ENCODE peak calls at places on chromosomes 16 and 17, in eight cellular contexts. C is fibroblast of lung; H is CD8-positive, alpha-beta memory T cell; G is pancreas; F is H9; M is effector memory CD4-positive, alpha-beta T cell; S is GM23248; A is IMR-90. Q is an unnamed sample.

GRCh38 chr17:3729881-3730280 is 6.2 kb downstream of the HASPIN start:
- DNase-seq in S (no peak), H (no peak), C (no peak), G (no peak), M (no peak), A (no peak), F (no peak), Q (no peak)

GRCh38 chr16:10866196-10866976 is 10.6 kb upstream of the CIITA start:
- DNase-seq in F (no peak), S (peak; percentile 37), G (no peak), M (no peak), C (no peak), H (no peak), A (no peak), Q (no peak)

GRCh38 chr17:80191192-80191591 is 21.4 kb downstream of the CARD14 start:
- DNase-seq in F (peak; percentile 83), H (no peak), G (no peak), M (no peak), A (no peak), C (no peak), S (no peak), Q (no peak)

GRCh38 chr16:10552998-10553491 is 27.4 kb downstream of the EMP2 start:
- DNase-seq in G (no peak), C (no peak), A (no peak), M (no peak), H (peak; percentile 57), F (peak; percentile 84), S (no peak), Q (peak; percentile 58)

GRCh38 chr17:37301288-37301687 is 74.5 kb upstream of the C17orf78 start:
- DNase-seq in G (no peak), F (no peak), S (peak; percentile 68), C (peak; percentile 43), M (no peak), H (no peak), A (peak; percentile 17), Q (no peak)

GRCh38 chr16:24991349-24991748 is 23.8 kb downstream of the ARHGAP17 start:
- DNase-seq in M (no peak), F (no peak), S (no peak), H (no peak), A (no peak), G (no peak), C (no peak), Q (no peak)

GRCh38 chr17:80845121-80845862 is 146.3 kb upstream of the CHMP6 start:
- DNase-seq in A (no peak), S (no peak), H (no peak), M (no peak), F (no peak), G (no peak), C (no peak), Q (no peak)

GRCh38 chr17:77959216-77959925 is 868 bp downstream of the TNRC6C start:
- DNase-seq in A (peak; percentile 19), M (no peak), H (peak; percentile 57), G (peak; percentile 48), F (no peak), S (peak; percentile 49), C (peak; percentile 12), Q (peak; percentile 49)

GRCh38 chr17:29251969-29252866 is 5.6 kb downstream of the CRYBA1 start:
- DNase-seq in C (peak; percentile 70), H (no peak), G (no peak), S (peak; percentile 52), F (no peak), A (peak; percentile 50), M (no peak), Q (no peak)

GRCh38 chr17:1978396-1978962 is 46.7 kb downstream of the RTN4RL1 start:
- DNase-seq in C (no peak), G (no peak), S (no peak), A (no peak), M (no peak), F (no peak), H (no peak), Q (no peak)

GRCh38 chr17:1976683-1977064 is 48.5 kb downstream of the RTN4RL1 start:
- DNase-seq in A (no peak), M (no peak), S (no peak), G (no peak), F (no peak), C (no peak), H (no peak), Q (no peak)

GRCh38 chr17:1975573-1975972 is 49.6 kb downstream of the RTN4RL1 start:
- DNase-seq in F (no peak), A (no peak), C (no peak), S (no peak), H (no peak), G (no peak), M (no peak), Q (no peak)

GRCh38 chr17:1977583-1978395 is 47.3 kb downstream of the RTN4RL1 start:
- DNase-seq in M (no peak), S (no peak), H (no peak), G (peak; percentile 46), F (peak; percentile 84), A (no peak), C (no peak), Q (no peak)

DNA sequence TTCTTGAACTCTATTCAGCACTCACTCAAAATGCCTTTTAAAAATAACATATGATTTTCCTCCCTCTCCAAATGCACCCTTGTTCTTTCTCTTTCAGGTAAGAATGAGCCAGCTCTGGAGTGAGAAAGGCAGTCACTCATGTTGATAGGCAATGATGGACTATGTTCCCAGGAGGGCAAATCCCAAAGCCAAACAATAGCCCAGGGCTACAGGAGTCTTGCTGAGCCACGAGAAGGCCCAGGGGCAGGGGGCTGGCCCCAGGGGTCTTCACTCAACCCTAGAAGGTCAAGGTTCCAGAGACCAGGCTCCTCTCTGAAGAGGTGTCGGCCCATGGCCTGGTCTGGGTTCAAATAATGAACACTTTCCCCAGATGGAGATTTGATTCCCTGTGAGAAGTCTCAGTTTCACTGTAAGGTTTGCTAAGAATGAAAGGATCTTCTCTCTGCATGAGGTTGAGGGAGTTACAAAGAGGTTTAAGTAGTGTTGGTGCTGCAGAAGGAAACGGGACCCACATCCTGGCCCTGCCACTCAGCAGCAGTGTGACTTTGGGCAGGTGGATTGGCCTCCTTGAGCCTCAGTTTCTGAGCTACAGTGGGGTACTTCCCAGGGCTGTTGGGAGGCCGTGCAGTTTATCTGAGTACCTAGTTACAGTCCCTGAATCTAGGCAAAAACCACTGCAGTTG is 49.0 kb downstream of the RTN4RL1 start:
- DNase-seq in S (no peak), H (no peak), M (no peak), G (no peak), A (no peak), C (no peak), F (no peak), Q (no peak)
- H3K4me1 ChIP-seq in S (no peaks in the 10 kb centered on the region), H (peaks cover 5% of the 10 kb centered on the region), M (peaks cover 3% of the 10 kb centered on the region), G (no peaks in the 10 kb centered on the region), A (peaks cover 2% of the 10 kb centered on the region), C (no peaks in the 10 kb centered on the region), F (no peaks in the 10 kb centered on the region), Q (no peaks in the 10 kb centered on the region)

GRCh38 chr17:57867126-57867525 is 17.3 kb upstream of the MRPS23 start:
- DNase-seq in G (no peak), H (no peak), S (no peak), F (peak; percentile 24), A (no peak), M (no peak), C (no peak), Q (no peak)
- H3K9me3 ChIP-seq in G (no peaks in the 10 kb centered on the region), H (no peaks in the 10 kb centered on the region), S (no peaks in the 10 kb centered on the region), F (no peaks in the 10 kb centered on the region), A (no peaks in the 10 kb centered on the region), M (no peaks in the 10 kb centered on the region), C (no peaks in the 10 kb centered on the region), Q (no peaks in the 10 kb centered on the region)

GRCh38 chr16:17312100-17312732 is 158.5 kb downstream of the XYLT1 start:
- DNase-seq in C (no peak), G (peak; percentile 60), S (no peak), A (no peak), H (no peak), M (no peak), F (no peak), Q (no peak)
- H3K4me1 ChIP-seq in C (no peaks in the 10 kb centered on the region), G (peaks cover 4% of the 10 kb centered on the region), S (peaks cover 11% of the 10 kb centered on the region), A (peaks cover 4% of the 10 kb centered on the region), H (peaks cover 13% of the 10 kb centered on the region), M (peaks cover 5% of the 10 kb centered on the region), F (peaks cover 6% of the 10 kb centered on the region), Q (peaks cover 8% of the 10 kb centered on the region)

GRCh38 chr16:35497399-35497798 is 2038.0 kb downstream of the TP53TG3F start:
- DNase-seq in S (no peak), C (no peak), A (no peak), H (no peak), M (no peak), F (no peak), G (no peak), Q (no peak)
- H3K9me3 ChIP-seq in S (no peaks in the 10 kb centered on the region), C (no peaks in the 10 kb centered on the region), A (peaks cover 20% of the 10 kb centered on the region), H (no peaks in the 10 kb centered on the region), M (peaks cover 6% of the 10 kb centered on the region), F (peaks cover 95% of the 10 kb centered on the region), G (no peaks in the 10 kb centered on the region), Q (no peaks in the 10 kb centered on the region)

GRCh38 chr16:87601322-87602004 is 845 bp upstream of the JPH3 start:
- DNase-seq in G (no peak), M (no peak), F (no peak), A (no peak), S (no peak), H (no peak), C (no peak), Q (no peak)
- H3K4me1 ChIP-seq in G (no peaks in the 10 kb centered on the region), M (peaks cover 7% of the 10 kb centered on the region), F (peaks cover 3% of the 10 kb centered on the region), A (no peaks in the 10 kb centered on the region), S (no peaks in the 10 kb centered on the region), H (no peaks in the 10 kb centered on the region), C (no peaks in the 10 kb centered on the region), Q (no peaks in the 10 kb centered on the region)

GRCh38 chr16:50414152-50414551 is 45.4 kb upstream of the BRD7 start:
- DNase-seq in F (no peak), M (no peak), G (no peak), S (no peak), H (no peak), C (no peak), A (no peak), Q (no peak)

GRCh38 chr16:50425044-50425443 is 56.3 kb upstream of the BRD7 start:
- DNase-seq in S (no peak), C (no peak), H (no peak), G (no peak), F (no peak), A (no peak), M (no peak), Q (no peak)

GRCh38 chr16:50416388-50416787 is 47.6 kb upstream of the BRD7 start:
- DNase-seq in F (no peak), G (no peak), C (no peak), M (no peak), H (no peak), S (peak; percentile 7), A (no peak), Q (no peak)

GRCh38 chr16:50422926-50423325 is 54.1 kb upstream of the BRD7 start:
- DNase-seq in C (no peak), M (no peak), A (no peak), S (no peak), F (no peak), H (no peak), G (no peak), Q (no peak)

GRCh38 chr16:50419116-50419515 is 50.3 kb upstream of the BRD7 start:
- DNase-seq in C (no peak), H (no peak), G (no peak), A (no peak), S (no peak), F (no peak), M (no peak), Q (no peak)
- H3K9me3 ChIP-seq in C (no peaks in the 10 kb centered on the region), H (peaks cover 18% of the 10 kb centered on the region), G (no peaks in the 10 kb centered on the region), A (no peaks in the 10 kb centered on the region), S (peaks cover 7% of the 10 kb centered on the region), F (peaks cover 5% of the 10 kb centered on the region), M (peaks cover 16% of the 10 kb centered on the region), Q (peaks cover 10% of the 10 kb centered on the region)

GRCh38 chr16:4377573-4378146 is 6.0 kb downstream of the VASN start:
- DNase-seq in H (no peak), C (no peak), G (no peak), F (no peak), M (no peak), A (no peak), S (peak; percentile 70), Q (no peak)
- H3K4me1 ChIP-seq in H (peaks cover 12% of the 10 kb centered on the region), C (peaks cover 48% of the 10 kb centered on the region), G (peaks cover 24% of the 10 kb centered on the region), F (peaks cover 11% of the 10 kb centered on the region), M (peaks cover 27% of the 10 kb centered on the region), A (peaks cover 34% of the 10 kb centered on the region), S (peaks cover 57% of the 10 kb centered on the region), Q (peaks cover 10% of the 10 kb centered on the region)